ENCODE peak calls at places on chromosomes 3 and 15, in four cellular contexts. B is choroid plexus epithelial cell, U is GM06990, L is astrocyte. O is an unnamed sample.
A peak's percentile ranks its signal among the peaks of the same experiment; 100 is the strongest.

GRCh38 chr15:43954181-43954621 is 127.4 kb downstream of the WDR76 start:
- DNase-seq in B (no peak), U (no peak), L (peak; percentile 40), O (no peak)

GRCh38 chr3:178087376-178087775 is 448.9 kb upstream of the KCNMB2 start:
- DNase-seq in L (no peak), U (no peak), B (no peak), O (no peak)

GRCh38 chr15:41862515-41863116 is 24.0 kb downstream of the PLA2G4B start:
- DNase-seq in B (no peak), L (no peak), U (no peak), O (no peak)

GRCh38 chr3:89692601-89693000 is 585.2 kb downstream of the EPHA3 start:
- DNase-seq in B (no peak), U (no peak), L (no peak), O (no peak)

GRCh38 chr3:70272798-70273197 is 39.6 kb downstream of the MDFIC2 start:
- DNase-seq in U (no peak), L (no peak), B (no peak), O (no peak)

GRCh38 chr15:47741907-47742306 is 24.6 kb downstream of the SEMA6D start:
- DNase-seq in B (no peak), L (no peak), U (no peak), O (no peak)

GRCh38 chr15:57149196-57149595 is 227.1 kb upstream of the CGNL1 start:
- DNase-seq in U (no peak), B (peak; percentile 93), L (peak; percentile 32), O (peak; percentile 79)

GRCh38 chr15:63599401-63600000 is 2.3 kb downstream of the FBXL22 start:
- DNase-seq in B (peak; percentile 64), L (no peak), U (peak; percentile 61), O (peak; percentile 50)

GRCh38 chr3:191085091-191085490 is 114.0 kb upstream of the OSTN start:
- DNase-seq in L (peak; percentile 30), B (peak; percentile 15), U (no peak), O (peak; percentile 13)

GRCh38 chr3:64541803-64542202 is 146.0 kb downstream of the ADAMTS9 start:
- DNase-seq in B (no peak), U (no peak), L (peak; percentile 2), O (no peak)

GRCh38 chr3:123329636-123330340 is 119.1 kb downstream of the ADCY5 start:
- DNase-seq in B (no peak), L (no peak), U (no peak), O (no peak)

GRCh38 chr3:48623851-48624547 is 2.4 kb upstream of the TMEM89 start:
- DNase-seq in L (no peak), B (no peak), U (no peak), O (no peak)

GRCh38 chr3:5568451-5568850 is 380.9 kb downstream of the EDEM1 start:
- DNase-seq in U (no peak), B (no peak), L (no peak), O (no peak)

GRCh38 chr3:171277456-171278406 is 182.5 kb downstream of the TNIK start:
- DNase-seq in U (no peak), B (no peak), L (no peak), O (no peak)

GRCh38 chr15:99930696-99931095 is 197.5 kb upstream of the LYSMD4 start:
- DNase-seq in U (no peak), B (no peak), L (no peak), O (no peak)

GRCh38 chr15:99929266-99929665 is 196.0 kb upstream of the LYSMD4 start:
- DNase-seq in B (no peak), L (no peak), U (no peak), O (no peak)

GRCh38 chr15:99928429-99928981 is 195.3 kb upstream of the LYSMD4 start:
- DNase-seq in B (peak; percentile 82), L (peak; percentile 55), U (peak; percentile 85), O (peak; percentile 82)

GRCh38 chr15:99921086-99921485 is 187.8 kb upstream of the LYSMD4 start:
- DNase-seq in B (no peak), L (no peak), U (no peak), O (peak; percentile 13)

DNA sequence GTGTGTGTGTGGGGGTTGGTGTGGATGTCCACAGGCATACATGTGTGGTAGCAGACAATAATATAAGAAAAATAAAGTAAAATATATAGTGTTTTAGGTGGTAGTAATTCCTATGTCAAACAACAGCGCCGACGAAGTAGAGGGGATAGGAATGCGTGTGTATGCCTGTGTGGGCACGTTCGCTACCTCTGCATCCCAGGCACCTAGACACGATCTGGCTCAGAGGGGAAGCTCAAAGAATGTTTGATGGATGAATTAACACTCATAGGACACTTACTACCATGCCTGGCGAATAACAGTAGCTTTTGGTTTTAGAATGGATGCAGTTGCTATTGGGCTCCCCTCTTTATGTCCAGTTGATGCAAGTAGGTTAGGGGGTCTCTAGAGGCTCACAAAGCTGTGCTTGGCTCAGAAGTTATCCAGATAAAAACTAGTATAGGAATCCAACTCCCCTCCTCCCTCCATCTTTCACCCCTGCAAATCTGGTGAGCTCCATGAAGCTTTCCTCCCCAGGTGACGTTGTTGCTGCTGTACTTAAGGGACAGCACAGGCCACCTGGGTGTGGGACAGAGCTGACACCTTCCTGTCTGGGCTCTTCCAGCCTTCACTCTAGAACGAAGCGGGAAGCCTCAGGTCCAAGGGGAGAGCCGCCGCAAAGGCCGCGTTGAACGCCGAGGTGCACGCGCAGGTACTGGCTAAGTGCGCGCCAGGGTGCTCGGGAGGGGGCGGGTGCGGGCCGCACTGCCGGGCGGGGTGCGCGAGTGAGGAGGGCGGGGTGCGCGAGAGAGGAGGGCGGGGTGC is 192.6 kb upstream of the LYSMD4 start:
- DNase-seq in L (peak; percentile 4), U (peak; percentile 55), B (peak; percentile 6), O (peak; percentile 10)
- H3K4me3 ChIP-seq in L (peak overlapping the region; percentile 33), U (peak overlapping the region; percentile 57), B (peak overlapping the region; percentile 46), O (peak overlapping the region; percentile 43)

GRCh38 chr15:67259375-67259774 is 4.8 kb downstream of the IQCH start:
- DNase-seq in B (no peak), L (no peak), U (no peak), O (no peak)
- TF ChIP-seq CTCF in B (no peak), L (no peak), U (no peak), O (no peak)

GRCh38 chr15:69758810-69759410 is 306.3 kb downstream of the RPLP1 start:
- DNase-seq in B (peak; percentile 64), U (peak; percentile 49), L (peak; percentile 66), O (peak; percentile 74)

GRCh38 chr15:69762373-69763148 is 309.9 kb downstream of the RPLP1 start:
- DNase-seq in U (no peak), L (no peak), B (peak; percentile 74), O (peak; percentile 36)

GRCh38 chr15:69760890-69761568 is 308.4 kb downstream of the RPLP1 start:
- DNase-seq in B (peak; percentile 98), L (peak; percentile 99), U (peak; percentile 66), O (peak; percentile 99)

GRCh38 chr15:69758291-69758771 is 305.7 kb downstream of the RPLP1 start:
- DNase-seq in L (peak; percentile 67), U (no peak), B (peak; percentile 40), O (peak; percentile 56)

GRCh38 chr15:69760263-69760855 is 307.7 kb downstream of the RPLP1 start:
- DNase-seq in B (peak; percentile 87), L (no peak), U (no peak), O (peak; percentile 92)
- H3K4me3 ChIP-seq in B (no peak overlapping the region), L (no peak overlapping the region), U (no peak overlapping the region), O (no peak overlapping the region)

GRCh38 chr3:122307288-122307687 is 17.8 kb upstream of the CSTA start:
- DNase-seq in U (no peak), B (no peak), L (no peak), O (no peak)

GRCh38 chr3:122310361-122310760 is 14.7 kb upstream of the CSTA start:
- DNase-seq in L (no peak), U (no peak), B (no peak), O (no peak)

GRCh38 chr3:122307987-122308386 is 17.1 kb upstream of the CSTA start:
- DNase-seq in L (no peak), B (no peak), U (no peak), O (no peak)

GRCh38 chr3:122306622-122306953 is 18.5 kb upstream of the CSTA start:
- DNase-seq in U (no peak), L (no peak), B (no peak), O (no peak)

GRCh38 chr3:122305818-122306621 is 19.0 kb upstream of the CSTA start:
- DNase-seq in U (no peak), B (peak; percentile 10), L (no peak), O (no peak)
- TF ChIP-seq CTCF in U (peak; percentile 39), B (peak; percentile 33), L (no peak), O (no peak)

GRCh38 chr3:115517457-115518050 is 105.8 kb upstream of the GAP43 start:
- DNase-seq in L (no peak), B (no peak), U (no peak), O (no peak)

GRCh38 chr3:115512565-115513410 is 110.5 kb upstream of the GAP43 start:
- DNase-seq in L (peak; percentile 56), B (peak; percentile 50), U (no peak), O (peak; percentile 55)

GRCh38 chr3:115518100-115518852 is 105.0 kb upstream of the GAP43 start:
- DNase-seq in L (peak; percentile 67), U (no peak), B (peak; percentile 85), O (peak; percentile 82)

DNA sequence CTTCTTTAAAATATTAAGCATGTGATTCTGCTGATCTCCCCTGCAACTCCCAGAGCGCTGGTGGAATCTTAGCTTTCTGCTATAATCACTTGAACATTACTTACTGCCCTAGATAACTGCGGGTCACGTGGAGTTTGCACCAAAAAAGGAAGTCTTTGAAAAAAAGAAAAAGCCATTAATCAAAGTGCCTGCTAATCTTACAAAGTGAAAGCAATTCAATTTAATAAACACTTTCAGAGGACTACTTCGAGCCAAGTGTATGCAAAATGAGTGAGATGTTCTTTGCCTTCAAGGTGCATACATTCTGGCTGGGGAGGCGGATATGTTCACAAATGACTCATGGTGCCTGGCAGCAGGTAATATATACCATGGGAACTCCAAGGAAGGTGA is 109.9 kb upstream of the GAP43 start:
- DNase-seq in L (no peak), B (peak; percentile 8), U (no peak), O (no peak)
- H3K4me3 ChIP-seq in L (peak overlapping the region; percentile 78), B (peak overlapping the region; percentile 61), U (no peak overlapping the region), O (peak overlapping the region; percentile 68)

O was measured in fibroblast of pulmonary artery.